ENCODE peak calls at places on chromosomes 7 and 10, in four cellular contexts. K is HEK293T, O is ACHN, G is IMR-90. U is an unnamed sample.

GRCh38 chr7:42224391-42225003 is 12.5 kb downstream of the GLI3 start:
- DNase-seq in K (no peak), O (no peak), G (no peak), U (no peak)

GRCh38 chr10:6563075-6563474 is 17.0 kb downstream of the PRKCQ start:
- DNase-seq in K (no peak), O (no peak), G (no peak), U (no peak)

GRCh38 chr10:12513775-12514663 is 164.7 kb downstream of the CAMK1D start:
- DNase-seq in K (no peak), O (no peak), G (peak), U (no peak)

GRCh38 chr7:10460474-10460873 is 513.2 kb upstream of the PHF14 start:
- DNase-seq in K (no peak), O (no peak), G (no peak), U (no peak)

GRCh38 chr7:42876182-42877068 is 35.4 kb downstream of the C7orf25 start:
- DNase-seq in K (peak), O (peak), G (peak), U (peak)

GRCh38 chr7:108503112-108504026 is 22.6 kb downstream of the PNPLA8 start:
- DNase-seq in K (no peak), O (no peak), G (peak), U (no peak)

GRCh38 chr7:1060315-1061080 is 16.2 kb downstream of the GPR146 start:
- DNase-seq in K (no peak), O (no peak), G (no peak), U (no peak)

GRCh38 chr7:102279537-102280400 is 6.9 kb upstream of the SH2B2 start:
- DNase-seq in K (peak), O (peak), G (peak), U (peak)

GRCh38 chr10:103784089-103784488 is 71.3 kb downstream of the SH3PXD2A start:
- DNase-seq in K (no peak), O (no peak), G (no peak), U (no peak)

GRCh38 chr10:124697443-124697836 is 46.7 kb downstream of the FAM53B start:
- DNase-seq in K (no peak), O (peak), G (no peak), U (no peak)

GRCh38 chr7:96414931-96415292 is 93.0 kb upstream of the SLC25A13 start:
- DNase-seq in K (peak), O (peak), G (peak), U (peak)

GRCh38 chr7:40329601-40330153 is 194.9 kb downstream of the SUGCT start:
- DNase-seq in K (peak), O (peak), G (peak), U (peak)

GRCh38 chr10:27230022-27230421 is 10.6 kb downstream of the ACBD5 start:
- DNase-seq in K (no peak), O (no peak), G (no peak), U (no peak)

GRCh38 chr7:70035509-70035908 is 437.2 kb downstream of the AUTS2 start:
- DNase-seq in K (no peak), O (no peak), G (no peak), U (no peak)

GRCh38 chr7:67408109-67408508 is 411.5 kb downstream of the TYW1 start:
- DNase-seq in K (no peak), O (no peak), G (no peak), U (no peak)

GRCh38 chr10:7410800-7411670 is at the start of gene SFMBT2:
- DNase-seq in K (peak), O (peak), G (peak), U (peak)

GRCh38 chr7:103025341-103025740 is 49.3 kb downstream of the FBXL13 start:
- DNase-seq in K (no peak), O (no peak), G (no peak), U (no peak)

GRCh38 chr10:123800821-123801220 is 90.8 kb downstream of the CPXM2 start:
- DNase-seq in K (no peak), O (no peak), G (no peak), U (no peak)

GRCh38 chr7:80942261-80943041 is 23.6 kb upstream of the SEMA3C start:
- DNase-seq in K (peak), O (peak), G (peak), U (peak)

GRCh38 chr10:130400890-130401289 is 264.7 kb downstream of the GLRX3 start:
- DNase-seq in K (no peak), O (no peak), G (no peak), U (no peak)

GRCh38 chr10:50396491-50397311 is 145.4 kb upstream of the ASAH2 start:
- DNase-seq in K (no peak), O (peak), G (peak), U (peak)

GRCh38 chr7:521221-522070 is 1.8 kb upstream of the PDGFA start:
- DNase-seq in K (peak), O (peak), G (peak), U (peak)

GRCh38 chr7:150322833-150323681 is at the start of the genes ACTR3C and LRRC61:
- DNase-seq in K (peak), O (peak), G (no peak), U (no peak)

GRCh38 chr10:84224411-84225028 is 824 bp downstream of the LRIT2 start:
- DNase-seq in K (peak), O (peak), G (no peak), U (no peak)

GRCh38 chr7:127986581-127987461 is 44.4 kb downstream of the LRRC4 start:
- DNase-seq in K (no peak), O (no peak), G (peak), U (no peak)

GRCh38 chr10:133154996-133155778 is 4.8 kb upstream of the KNDC1 start:
- DNase-seq in K (no peak), O (no peak), G (no peak), U (no peak)

GRCh38 chr7:106464169-106464568 is 179.4 kb upstream of the NAMPT start:
- DNase-seq in K (no peak), O (no peak), G (no peak), U (no peak)

GRCh38 chr10:79387466-79387973 is 40.3 kb downstream of the PPIF start:
- DNase-seq in K (no peak), O (no peak), G (no peak), U (no peak)

GRCh38 chr10:83076443-83076842 is 1062.9 kb upstream of the GHITM start:
- DNase-seq in K (no peak), O (no peak), G (no peak), U (no peak)

GRCh38 chr10:102420810-102421644 is at the start of gene FBXL15:
- DNase-seq in K (peak), O (peak), G (peak), U (peak)

GRCh38 chr10:74437822-74438221 is 286.8 kb downstream of the ADK start:
- DNase-seq in K (no peak), O (peak), G (peak), U (peak)

GRCh38 chr10:14570800-14571199 is 203.9 kb downstream of the FAM107B start:
- DNase-seq in K (no peak), O (no peak), G (no peak), U (no peak)

GRCh38 chr7:150429699-150430098 is 20.7 kb upstream of the GIMAP8 start:
- DNase-seq in K (no peak), O (no peak), G (no peak), U (no peak)

GRCh38 chr7:88254721-88255120 is 34.9 kb upstream of the SRI start:
- DNase-seq in K (no peak), O (peak), G (no peak), U (no peak)

GRCh38 chr7:330554-331230 is 40.7 kb downstream of the FOXL3 start:
- DNase-seq in K (no peak), O (no peak), G (no peak), U (no peak)

GRCh38 chr7:105618016-105618296 is 36.7 kb upstream of the EFCAB10 start:
- DNase-seq in K (no peak), O (no peak), G (no peak), U (no peak)

GRCh38 chr7:87216701-87217508 is 2.6 kb downstream of the TMEM243 start:
- DNase-seq in K (no peak), O (peak), G (no peak), U (no peak)

GRCh38 chr10:127279334-127279774 is 83.0 kb upstream of the INSYN2A start:
- DNase-seq in K (no peak), O (no peak), G (no peak), U (no peak)

GRCh38 chr7:125033506-125033905 is 103.9 kb upstream of the POT1 start:
- DNase-seq in K (no peak), O (no peak), G (no peak), U (no peak)

GRCh38 chr10:107139237-107139636 is 25.3 kb downstream of the SORCS1 start:
- DNase-seq in K (no peak), O (no peak), G (no peak), U (no peak)